ENCODE peak calls at places on chromosomes 7 and 10, in six cellular contexts. G is MM.1S, T is astrocyte, Y is IMR-90, M is GM23248, S is colonic mucosa. H is an unnamed sample.

GRCh38 chr7:1669954-1670893 is at the start of gene ELFN1:
- DNase-seq in G (no peak), T (peak), Y (peak), M (peak), S (no peak), H (peak)

GRCh38 chr7:43590862-43591550 is 8.1 kb downstream of the STK17A start:
- DNase-seq in G (no peak), T (no peak), Y (no peak), M (no peak), S (no peak), H (no peak)

GRCh38 chr10:125991009-125991788 is 94.8 kb downstream of the FANK1 start:
- DNase-seq in G (no peak), T (no peak), Y (no peak), M (no peak), S (no peak), H (no peak)

GRCh38 chr10:29437871-29438270 is 149.0 kb downstream of the LYZL1 start:
- DNase-seq in G (no peak), T (no peak), Y (no peak), M (no peak), S (no peak), H (no peak)

GRCh38 chr10:5588603-5589002 is 63.8 kb downstream of the CALML3 start:
- DNase-seq in G (no peak), T (no peak), Y (no peak), M (no peak), S (no peak), H (peak)

GRCh38 chr10:122348512-122348911 is 26.0 kb upstream of the PLEKHA1 start:
- DNase-seq in G (no peak), T (peak), Y (no peak), M (no peak), S (no peak), H (peak)

GRCh38 chr10:102245101-102245931 is at the start of gene GBF1:
- DNase-seq in G (peak), T (peak), Y (peak), M (peak), S (peak), H (peak)

GRCh38 chr7:63789378-63790176 is 209.1 kb upstream of the ZNF722 start:
- DNase-seq in G (no peak), T (no peak), Y (no peak), M (no peak), S (peak), H (no peak)

DNA sequence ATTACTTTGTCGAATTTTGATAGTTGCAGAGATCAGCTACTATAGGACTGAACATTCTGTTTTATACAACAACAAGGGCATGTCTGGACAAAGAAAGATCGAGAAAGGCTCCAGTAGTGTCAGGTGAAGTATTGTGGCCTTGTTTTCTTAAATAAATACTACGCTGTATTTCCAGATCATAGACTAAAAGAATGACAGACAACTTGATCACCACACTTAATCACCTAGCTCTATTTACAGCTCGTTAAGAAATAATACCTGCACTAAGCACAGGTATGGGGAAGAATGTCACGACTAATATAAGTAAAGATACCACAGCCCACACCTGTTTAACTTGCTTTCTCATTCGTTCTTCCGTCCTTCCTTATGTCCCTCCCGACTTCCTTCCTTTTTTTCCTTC is 269.2 kb downstream of the HGF start:
- DNase-seq in G (no peak), T (no peak), Y (no peak), M (no peak), S (no peak), H (no peak)
- H3K9ac ChIP-seq in G (no peak), T (no peak), Y (no peak), M (no peak), S (no peak), H (no peak)

GRCh38 chr7:26153246-26153822 is 1.3 kb downstream of the NFE2L3 start:
- DNase-seq in G (peak), T (no peak), Y (no peak), M (no peak), S (peak), H (no peak)
- H3K4me3 ChIP-seq in G (peak), T (peak), Y (peak), M (no peak), S (peak), H (peak)

GRCh38 chr7:4606776-4607175 is 75.3 kb upstream of the FOXK1 start:
- DNase-seq in G (no peak), T (peak), Y (no peak), M (peak), S (no peak), H (no peak)
- H3K27ac ChIP-seq in G (no peak), T (no peak), Y (no peak), M (no peak), S (no peak), H (no peak)

GRCh38 chr10:1739751-1740150 is 2.4 kb upstream of the ADARB2 start:
- DNase-seq in G (no peak), T (no peak), Y (no peak), M (no peak), S (no peak), H (no peak)
- H3K9ac ChIP-seq in G (no peak), T (no peak), Y (no peak), M (no peak), S (no peak), H (no peak)

GRCh38 chr10:70135046-70135445 is 2.4 kb upstream of the AIFM2 start:
- DNase-seq in G (no peak), T (no peak), Y (no peak), M (no peak), S (no peak), H (no peak)

GRCh38 chr10:70130878-70131559 is 1.6 kb downstream of the AIFM2 start:
- DNase-seq in G (no peak), T (peak), Y (peak), M (peak), S (no peak), H (no peak)

GRCh38 chr10:70132098-70133029 is at the start of gene AIFM2:
- DNase-seq in G (peak), T (peak), Y (peak), M (peak), S (peak), H (peak)

GRCh38 chr10:70135684-70136083 is 3.1 kb upstream of the AIFM2 start:
- DNase-seq in G (no peak), T (no peak), Y (no peak), M (no peak), S (no peak), H (no peak)

GRCh38 chr10:70131560-70131937 is 1.1 kb downstream of the AIFM2 start:
- DNase-seq in G (no peak), T (no peak), Y (no peak), M (no peak), S (no peak), H (no peak)
- H3K4me3 ChIP-seq in G (peak), T (no peak), Y (no peak), M (peak), S (peak), H (peak)

GRCh38 chr10:50510517-50511473 is 113.0 kb downstream of the SGMS1 start:
- DNase-seq in G (no peak), T (no peak), Y (no peak), M (no peak), S (no peak), H (no peak)
- H3K27ac ChIP-seq in G (no peak), T (no peak), Y (no peak), M (no peak), S (no peak), H (no peak)

GRCh38 chr7:139741239-139741638 is 36.6 kb downstream of the HIPK2 start:
- DNase-seq in G (no peak), T (no peak), Y (no peak), M (no peak), S (no peak), H (no peak)
- H3K9ac ChIP-seq in G (no peak), T (no peak), Y (no peak), M (no peak), S (no peak), H (peak)

GRCh38 chr7:155644178-155644970 is at the start of gene RBM33:
- DNase-seq in G (peak), T (peak), Y (peak), M (peak), S (peak), H (peak)

GRCh38 chr7:155646669-155647068 is 2.2 kb downstream of the RBM33 start:
- DNase-seq in G (no peak), T (no peak), Y (no peak), M (no peak), S (no peak), H (no peak)

GRCh38 chr7:155647302-155647701 is 2.8 kb downstream of the RBM33 start:
- DNase-seq in G (no peak), T (no peak), Y (no peak), M (no peak), S (no peak), H (no peak)

GRCh38 chr7:155644971-155645509 is 579 bp downstream of the RBM33 start:
- DNase-seq in G (peak), T (peak), Y (no peak), M (peak), S (peak), H (no peak)

GRCh38 chr7:155645652-155646051 is 1.2 kb downstream of the RBM33 start:
- DNase-seq in G (no peak), T (no peak), Y (no peak), M (peak), S (no peak), H (no peak)
- H3K4me3 ChIP-seq in G (peak), T (peak), Y (peak), M (peak), S (peak), H (peak)